ENCODE peak calls at places on chromosomes 1 and 21, in nine cellular contexts. R, P, D, B, U, A, Y, M and Z are unnamed samples.

GRCh38 chr1:27488523-27489138 is 1.3 kb downstream of the WASF2 start:
- DNase-seq in R (no peak), P (no peak), D (peak; percentile 74), B (no peak), U (peak; percentile 40), A (no peak), Y (no peak), M (no peak), Z (no peak)

GRCh38 chr1:203167026-203167912 is 8.4 kb downstream of the MYBPH start:
- DNase-seq in R (no peak), P (no peak), D (peak; percentile 31), B (no peak), U (no peak), A (no peak), Y (no peak), M (no peak), Z (no peak)

GRCh38 chr1:212719633-212720032 is 20.0 kb upstream of the BATF3 start:
- DNase-seq in R (no peak), P (no peak), D (no peak), B (no peak), U (no peak), A (no peak), Y (no peak), M (no peak), Z (no peak)

GRCh38 chr21:45824546-45825208 is 156.9 kb upstream of the COL6A1 start:
- DNase-seq in R (no peak), P (no peak), D (no peak), B (no peak), U (no peak), A (no peak), Y (no peak), M (no peak), Z (no peak)

GRCh38 chr1:204493882-204494280 is 724 bp downstream of the PIK3C2B start:
- DNase-seq in R (peak; percentile 18), P (no peak), D (peak; percentile 68), B (no peak), U (peak; percentile 12), A (no peak), Y (peak; percentile 63), M (no peak), Z (no peak)

GRCh38 chr1:76035053-76035452 is 39.5 kb upstream of the ST6GALNAC3 start:
- DNase-seq in R (no peak), P (no peak), D (peak; percentile 7), B (no peak), U (peak; percentile 7), A (no peak), Y (no peak), M (no peak), Z (no peak)

GRCh38 chr1:212256404-212256803 is 28.8 kb upstream of the PPP2R5A start:
- DNase-seq in R (no peak), P (no peak), D (no peak), B (no peak), U (no peak), A (no peak), Y (no peak), M (no peak), Z (no peak)

GRCh38 chr1:110746644-110747259 is 72.0 kb upstream of the KCNA3 start:
- DNase-seq in R (no peak), P (peak; percentile 58), D (peak; percentile 58), B (peak; percentile 54), U (peak; percentile 59), A (peak; percentile 51), Y (no peak), M (no peak), Z (no peak)

GRCh38 chr1:183198463-183198862 is 12.4 kb downstream of the LAMC2 start:
- DNase-seq in R (no peak), P (peak; percentile 50), D (no peak), B (no peak), U (peak; percentile 86), A (no peak), Y (no peak), M (no peak), Z (peak; percentile 13)

GRCh38 chr1:180167021-180167701 is 12.5 kb downstream of the QSOX1 start:
- DNase-seq in R (no peak), P (no peak), D (no peak), B (no peak), U (no peak), A (no peak), Y (no peak), M (no peak), Z (no peak)

GRCh38 chr1:55560246-55560645 is 345.1 kb upstream of the USP24 start:
- DNase-seq in R (no peak), P (no peak), D (no peak), B (no peak), U (no peak), A (no peak), Y (no peak), M (no peak), Z (no peak)

GRCh38 chr1:36369061-36369470 is 16.7 kb downstream of the STK40 start:
- DNase-seq in R (no peak), P (peak; percentile 85), D (peak; percentile 87), B (peak; percentile 82), U (peak; percentile 76), A (peak; percentile 89), Y (peak; percentile 68), M (peak; percentile 71), Z (no peak)

GRCh38 chr1:158180741-158181576 is at the start of gene CD1D:
- DNase-seq in R (no peak), P (peak; percentile 30), D (peak; percentile 53), B (peak; percentile 83), U (peak; percentile 21), A (no peak), Y (no peak), M (no peak), Z (no peak)

GRCh38 chr1:220060876-220061275 is 14.6 kb upstream of the EPRS1 start:
- DNase-seq in R (no peak), P (no peak), D (no peak), B (no peak), U (no peak), A (no peak), Y (no peak), M (no peak), Z (no peak)

GRCh38 chr1:2802421-2802961 is 998 bp upstream of the TTC34 start:
- DNase-seq in R (no peak), P (no peak), D (no peak), B (no peak), U (no peak), A (no peak), Y (no peak), M (no peak), Z (no peak)

GRCh38 chr1:224565611-224566406 is 50.3 kb upstream of the CNIH3 start:
- DNase-seq in R (no peak), P (no peak), D (no peak), B (no peak), U (no peak), A (no peak), Y (no peak), M (no peak), Z (no peak)